ENCODE peak calls at places on chromosomes 2 and 18, in ten cellular contexts. N is GM18507; I is CD8-positive, alpha-beta T cell; Z is stimulated activated naive CD4-positive, alpha-beta T cell; Y is Daoy; B is HT1080; D is mesothelial cell of epicardium; E is NCI-H774; H is LNCaP clone FGC; F is activated CD4-positive, alpha-beta T cell treated with anti-CD3 and anti-CD28 coated beads for 4 hours. O is an unnamed sample.

GRCh38 chr2:178767099-178768060 is 39.8 kb downstream of the TTN start:
- DNase-seq in N (no peak), I (no peak), Z (no peak), Y (no peak), B (no peak), D (no peak), E (peak; percentile 63), H (no peak), F (no peak), O (no peak)

GRCh38 chr18:5097116-5097703 is 99.8 kb downstream of the AKAIN1 start:
- DNase-seq in N (no peak), I (no peak), Z (no peak), Y (peak; percentile 14), B (no peak), D (no peak), E (no peak), H (no peak), F (no peak), O (no peak)

GRCh38 chr2:25558262-25558661 is 115.1 kb downstream of the DTNB start:
- DNase-seq in N (peak; percentile 57), I (peak; percentile 31), Z (no peak), Y (peak; percentile 79), B (peak; percentile 93), D (no peak), E (no peak), H (no peak), F (peak; percentile 40), O (no peak)

GRCh38 chr18:51235011-51235789 is 37.7 kb upstream of the MEX3C start:
- DNase-seq in N (no peak), I (no peak), Z (no peak), Y (peak; percentile 49), B (peak; percentile 80), D (no peak), E (no peak), H (no peak), F (peak; percentile 2), O (no peak)

GRCh38 chr18:55219059-55219458 is 259.8 kb upstream of the CCDC68 start:
- DNase-seq in N (no peak), I (no peak), Z (no peak), Y (no peak), B (no peak), D (no peak), E (no peak), H (no peak), F (no peak), O (no peak)

GRCh38 chr2:234083572-234084348 is 33.3 kb downstream of the SPP2 start:
- DNase-seq in N (no peak), I (no peak), Z (no peak), Y (no peak), B (no peak), D (no peak), E (no peak), H (no peak), F (no peak), O (no peak)

GRCh38 chr2:10072656-10073480 is 7.3 kb downstream of the CYS1 start:
- DNase-seq in N (peak; percentile 69), I (peak; percentile 81), Z (peak; percentile 81), Y (peak; percentile 82), B (peak; percentile 82), D (peak; percentile 83), E (peak; percentile 69), H (peak; percentile 71), F (peak; percentile 76), O (peak; percentile 74)

GRCh38 chr2:62440281-62440946 is 65.6 kb downstream of the TMEM17 start:
- DNase-seq in N (no peak), I (no peak), Z (no peak), Y (no peak), B (no peak), D (no peak), E (no peak), H (no peak), F (no peak), O (no peak)

GRCh38 chr2:100196786-100197494 is 54.5 kb upstream of the AFF3 start:
- DNase-seq in N (no peak), I (no peak), Z (no peak), Y (no peak), B (no peak), D (no peak), E (no peak), H (no peak), F (no peak), O (no peak)

GRCh38 chr2:105936954-105937353 is 192.2 kb downstream of the NCK2 start:
- DNase-seq in N (no peak), I (no peak), Z (no peak), Y (no peak), B (no peak), D (no peak), E (no peak), H (no peak), F (no peak), O (no peak)

GRCh38 chr2:34012728-34013302 is 413.7 kb upstream of the FAM98A start:
- DNase-seq in N (peak; percentile 0), I (no peak), Z (no peak), Y (peak; percentile 72), B (peak; percentile 58), D (peak; percentile 64), E (no peak), H (peak; percentile 13), F (no peak), O (no peak)

GRCh38 chr2:179443175-179443574 is 178.5 kb upstream of the SESTD1 start:
- DNase-seq in N (no peak), I (no peak), Z (no peak), Y (no peak), B (no peak), D (no peak), E (no peak), H (no peak), F (no peak), O (no peak)